ENCODE peak calls at places on chromosomes 6 and 20, in five cellular contexts. One of them, this sample, is unnamed.

GRCh38 chr6:30101939-30102700 is 10.8 kb downstream of the TRIM31 start:
- DNase-seq in psoas muscle: peak
- DNase-seq in fibroblast of mammary gland: peak
- DNase-seq in esophagus squamous epithelium: peak
- DNase-seq in colonic mucosa: peak
- DNase-seq in this sample: peak

GRCh38 chr6:3741477-3741871 is 10.0 kb downstream of the PXDC1 start:
- DNase-seq in psoas muscle: no peak
- DNase-seq in fibroblast of mammary gland: no peak
- DNase-seq in esophagus squamous epithelium: no peak
- DNase-seq in colonic mucosa: no peak
- DNase-seq in this sample: no peak

GRCh38 chr20:50099121-50099520 is 13.8 kb downstream of the UBE2V1 start:
- DNase-seq in psoas muscle: no peak
- DNase-seq in fibroblast of mammary gland: no peak
- DNase-seq in esophagus squamous epithelium: no peak
- DNase-seq in colonic mucosa: no peak
- DNase-seq in this sample: no peak

GRCh38 chr20:31987744-31988143 is 19.8 kb downstream of the XKR7 start:
- DNase-seq in psoas muscle: no peak
- DNase-seq in fibroblast of mammary gland: peak
- DNase-seq in esophagus squamous epithelium: no peak
- DNase-seq in colonic mucosa: no peak
- DNase-seq in this sample: no peak

GRCh38 chr6:44722736-44723135 is 335.2 kb downstream of the CDC5L start:
- DNase-seq in psoas muscle: no peak
- DNase-seq in fibroblast of mammary gland: no peak
- DNase-seq in esophagus squamous epithelium: no peak
- DNase-seq in colonic mucosa: no peak
- DNase-seq in this sample: no peak

GRCh38 chr6:153003294-153003645 is 761 bp upstream of the MTRF1L start:
- DNase-seq in psoas muscle: no peak
- DNase-seq in fibroblast of mammary gland: peak
- DNase-seq in esophagus squamous epithelium: no peak
- DNase-seq in colonic mucosa: peak
- DNase-seq in this sample: no peak

GRCh38 chr6:81362246-81362645 is 390.2 kb downstream of the TENT5A start:
- DNase-seq in psoas muscle: no peak
- DNase-seq in fibroblast of mammary gland: peak
- DNase-seq in esophagus squamous epithelium: no peak
- DNase-seq in colonic mucosa: no peak
- DNase-seq in this sample: peak

GRCh38 chr6:30481213-30481964 is 7.9 kb upstream of the HLA-E start:
- DNase-seq in psoas muscle: no peak
- DNase-seq in fibroblast of mammary gland: no peak
- DNase-seq in esophagus squamous epithelium: no peak
- DNase-seq in colonic mucosa: no peak
- DNase-seq in this sample: no peak

GRCh38 chr20:46512943-46513844 is at the start of gene ZNF334:
- DNase-seq in psoas muscle: peak
- DNase-seq in fibroblast of mammary gland: peak
- DNase-seq in esophagus squamous epithelium: no peak
- DNase-seq in colonic mucosa: peak
- DNase-seq in this sample: peak

GRCh38 chr6:7196019-7196402 is 88.2 kb downstream of the RREB1 start:
- DNase-seq in psoas muscle: no peak
- DNase-seq in fibroblast of mammary gland: no peak
- DNase-seq in esophagus squamous epithelium: no peak
- DNase-seq in colonic mucosa: no peak
- DNase-seq in this sample: no peak

GRCh38 chr6:148231572-148231971 is 111.1 kb upstream of the SASH1 start:
- DNase-seq in psoas muscle: no peak
- DNase-seq in fibroblast of mammary gland: peak
- DNase-seq in esophagus squamous epithelium: no peak
- DNase-seq in colonic mucosa: no peak
- DNase-seq in this sample: peak

GRCh38 chr6:35048031-35048613 is 93.0 kb downstream of the TCP11 start:
- DNase-seq in psoas muscle: no peak
- DNase-seq in fibroblast of mammary gland: no peak
- DNase-seq in esophagus squamous epithelium: no peak
- DNase-seq in colonic mucosa: no peak
- DNase-seq in this sample: no peak

GRCh38 chr6:56693246-56693607 is 50.5 kb upstream of the DST start:
- DNase-seq in psoas muscle: peak
- DNase-seq in fibroblast of mammary gland: peak
- DNase-seq in esophagus squamous epithelium: no peak
- DNase-seq in colonic mucosa: peak
- DNase-seq in this sample: peak

GRCh38 chr6:118580585-118581419 is 32.7 kb downstream of the PLN start:
- DNase-seq in psoas muscle: peak
- DNase-seq in fibroblast of mammary gland: peak
- DNase-seq in esophagus squamous epithelium: no peak
- DNase-seq in colonic mucosa: peak
- DNase-seq in this sample: peak

GRCh38 chr6:132527791-132528190 is 10.3 kb upstream of the TAAR9 start:
- DNase-seq in psoas muscle: no peak
- DNase-seq in fibroblast of mammary gland: peak
- DNase-seq in esophagus squamous epithelium: no peak
- DNase-seq in colonic mucosa: no peak
- DNase-seq in this sample: peak

GRCh38 chr6:15429146-15430110 is 183.6 kb downstream of the JARID2 start:
- DNase-seq in psoas muscle: no peak
- DNase-seq in fibroblast of mammary gland: peak
- DNase-seq in esophagus squamous epithelium: no peak
- DNase-seq in colonic mucosa: no peak
- DNase-seq in this sample: peak

GRCh38 chr6:142892254-142893021 is 52.5 kb downstream of the HIVEP2 start:
- DNase-seq in psoas muscle: no peak
- DNase-seq in fibroblast of mammary gland: no peak
- DNase-seq in esophagus squamous epithelium: no peak
- DNase-seq in colonic mucosa: no peak
- DNase-seq in this sample: no peak

GRCh38 chr6:43579171-43579570 is 3.2 kb downstream of the POLH start:
- DNase-seq in psoas muscle: no peak
- DNase-seq in fibroblast of mammary gland: peak
- DNase-seq in esophagus squamous epithelium: no peak
- DNase-seq in colonic mucosa: no peak
- DNase-seq in this sample: no peak

GRCh38 chr6:142542704-142543233 is 241.0 kb downstream of the ADGRG6 start:
- DNase-seq in psoas muscle: peak
- DNase-seq in fibroblast of mammary gland: peak
- DNase-seq in esophagus squamous epithelium: no peak
- DNase-seq in colonic mucosa: peak
- DNase-seq in this sample: peak

GRCh38 chr6:103153016-103153415 is 1706.7 kb downstream of the HACE1 start:
- DNase-seq in psoas muscle: no peak
- DNase-seq in fibroblast of mammary gland: no peak
- DNase-seq in esophagus squamous epithelium: no peak
- DNase-seq in colonic mucosa: no peak
- DNase-seq in this sample: no peak

GRCh38 chr6:36924778-36925396 is 29.7 kb upstream of the PI16 start:
- DNase-seq in psoas muscle: no peak
- DNase-seq in fibroblast of mammary gland: no peak
- DNase-seq in esophagus squamous epithelium: no peak
- DNase-seq in colonic mucosa: no peak
- DNase-seq in this sample: no peak

GRCh38 chr6:2658788-2659187 is 91.9 kb downstream of the MYLK4 start:
- DNase-seq in psoas muscle: no peak
- DNase-seq in fibroblast of mammary gland: peak
- DNase-seq in esophagus squamous epithelium: no peak
- DNase-seq in colonic mucosa: no peak
- DNase-seq in this sample: no peak

DNA sequence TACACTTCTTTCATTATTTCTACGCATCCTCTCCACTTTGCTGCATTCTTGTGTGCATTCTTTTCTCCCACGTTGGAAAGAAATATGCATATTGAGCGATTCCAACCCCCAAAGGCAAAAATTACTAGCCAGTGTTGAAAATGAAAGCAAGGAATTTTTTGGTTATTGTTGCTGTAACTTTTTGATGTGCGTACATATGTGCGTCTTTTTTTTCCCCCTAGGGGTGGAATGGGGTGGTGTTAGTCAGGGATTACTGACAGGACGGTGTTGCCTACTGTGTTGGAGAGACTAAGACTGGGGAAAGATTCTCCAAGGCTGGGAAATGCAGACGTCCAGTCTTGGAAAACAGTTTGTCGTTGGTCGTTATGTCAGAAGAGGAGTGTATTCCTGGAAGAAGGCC is 44.2 kb upstream of the ESR1 start:
- DNase-seq in psoas muscle: no peak
- DNase-seq in fibroblast of mammary gland: peak
- DNase-seq in esophagus squamous epithelium: no peak
- DNase-seq in colonic mucosa: no peak
- DNase-seq in this sample: peak
- TF ChIP-seq CTCF in psoas muscle: peak
- TF ChIP-seq CTCF in fibroblast of mammary gland: peak
- TF ChIP-seq CTCF in esophagus squamous epithelium: peak
- TF ChIP-seq CTCF in colonic mucosa: no peak
- TF ChIP-seq CTCF in this sample: no peak

GRCh38 chr6:53795254-53795701 is 473 bp downstream of the LRRC1 start:
- DNase-seq in psoas muscle: no peak
- DNase-seq in fibroblast of mammary gland: no peak
- DNase-seq in esophagus squamous epithelium: no peak
- DNase-seq in colonic mucosa: peak
- DNase-seq in this sample: no peak

GRCh38 chr6:53796791-53797190 is 2.0 kb downstream of the LRRC1 start:
- DNase-seq in psoas muscle: no peak
- DNase-seq in fibroblast of mammary gland: no peak
- DNase-seq in esophagus squamous epithelium: no peak
- DNase-seq in colonic mucosa: no peak
- DNase-seq in this sample: no peak

GRCh38 chr6:53795702-53796450 is 1.1 kb downstream of the LRRC1 start:
- DNase-seq in psoas muscle: peak
- DNase-seq in fibroblast of mammary gland: no peak
- DNase-seq in esophagus squamous epithelium: no peak
- DNase-seq in colonic mucosa: peak
- DNase-seq in this sample: peak

GRCh38 chr6:53797304-53797703 is 2.5 kb downstream of the LRRC1 start:
- DNase-seq in psoas muscle: no peak
- DNase-seq in fibroblast of mammary gland: no peak
- DNase-seq in esophagus squamous epithelium: no peak
- DNase-seq in colonic mucosa: no peak
- DNase-seq in this sample: no peak

GRCh38 chr6:53796451-53796780 is 1.6 kb downstream of the LRRC1 start:
- DNase-seq in psoas muscle: no peak
- DNase-seq in fibroblast of mammary gland: no peak
- DNase-seq in esophagus squamous epithelium: no peak
- DNase-seq in colonic mucosa: no peak
- DNase-seq in this sample: no peak
- H3K4me3 ChIP-seq in psoas muscle: peak
- H3K4me3 ChIP-seq in fibroblast of mammary gland: peak
- H3K4me3 ChIP-seq in esophagus squamous epithelium: peak
- H3K4me3 ChIP-seq in colonic mucosa: peak
- H3K4me3 ChIP-seq in this sample: peak

GRCh38 chr6:170286246-170286933 is 4.5 kb downstream of the DLL1 start:
- DNase-seq in psoas muscle: peak
- DNase-seq in fibroblast of mammary gland: no peak
- DNase-seq in esophagus squamous epithelium: no peak
- DNase-seq in colonic mucosa: peak
- DNase-seq in this sample: no peak

GRCh38 chr6:170285482-170285881 is 5.4 kb downstream of the DLL1 start:
- DNase-seq in psoas muscle: peak
- DNase-seq in fibroblast of mammary gland: no peak
- DNase-seq in esophagus squamous epithelium: no peak
- DNase-seq in colonic mucosa: no peak
- DNase-seq in this sample: no peak

GRCh38 chr6:170283212-170284081 is 7.4 kb downstream of the DLL1 start:
- DNase-seq in psoas muscle: peak
- DNase-seq in fibroblast of mammary gland: no peak
- DNase-seq in esophagus squamous epithelium: no peak
- DNase-seq in colonic mucosa: no peak
- DNase-seq in this sample: no peak

GRCh38 chr6:170284126-170284773 is 6.6 kb downstream of the DLL1 start:
- DNase-seq in psoas muscle: peak
- DNase-seq in fibroblast of mammary gland: no peak
- DNase-seq in esophagus squamous epithelium: no peak
- DNase-seq in colonic mucosa: no peak
- DNase-seq in this sample: no peak

GRCh38 chr6:170284866-170285469 is 5.9 kb downstream of the DLL1 start:
- DNase-seq in psoas muscle: peak
- DNase-seq in fibroblast of mammary gland: no peak
- DNase-seq in esophagus squamous epithelium: no peak
- DNase-seq in colonic mucosa: no peak
- DNase-seq in this sample: no peak
- TF ChIP-seq CTCF in psoas muscle: no peak
- TF ChIP-seq CTCF in fibroblast of mammary gland: no peak
- TF ChIP-seq CTCF in esophagus squamous epithelium: no peak
- TF ChIP-seq CTCF in colonic mucosa: no peak
- TF ChIP-seq CTCF in this sample: no peak

GRCh38 chr20:59122377-59122932 is 41.2 kb upstream of the ZNF831 start:
- DNase-seq in psoas muscle: no peak
- DNase-seq in fibroblast of mammary gland: no peak
- DNase-seq in esophagus squamous epithelium: no peak
- DNase-seq in colonic mucosa: no peak
- DNase-seq in this sample: no peak
- H3K4me3 ChIP-seq in psoas muscle: no peak
- H3K4me3 ChIP-seq in fibroblast of mammary gland: no peak
- H3K4me3 ChIP-seq in esophagus squamous epithelium: no peak
- H3K4me3 ChIP-seq in colonic mucosa: no peak
- H3K4me3 ChIP-seq in this sample: no peak

GRCh38 chr6:127100510-127101140 is 17.8 kb upstream of the RSPO3 start:
- DNase-seq in psoas muscle: no peak
- DNase-seq in fibroblast of mammary gland: peak
- DNase-seq in esophagus squamous epithelium: no peak
- DNase-seq in colonic mucosa: no peak
- DNase-seq in this sample: peak
- TF ChIP-seq CTCF in psoas muscle: no peak
- TF ChIP-seq CTCF in fibroblast of mammary gland: peak
- TF ChIP-seq CTCF in esophagus squamous epithelium: no peak
- TF ChIP-seq CTCF in colonic mucosa: no peak
- TF ChIP-seq CTCF in this sample: peak

This sample was measured in foreskin fibroblast.